ENCODE peak calls at places on chromosomes 3 and 15, in eight cellular contexts. U is effector memory CD4-positive, alpha-beta T cell; K is cardiac muscle cell; H is CD8-positive, alpha-beta memory T cell; Q is GM12878; J is fibroblast of lung; W is HCT116; S is spleen. C is an unnamed sample.

GRCh38 chr3:94036909-94037507 is 8.6 kb upstream of the STX19 start:
- DNase-seq in U (no peak), K (no peak), H (no peak), Q (no peak), J (peak; percentile 39), W (peak; percentile 35), S (no peak), C (peak; percentile 34)

GRCh38 chr3:133987933-133988484 is 41.7 kb downstream of the SLCO2A1 start:
- DNase-seq in U (no peak), K (no peak), H (no peak), Q (no peak), J (no peak), W (no peak), S (no peak), C (peak; percentile 22)

GRCh38 chr3:179768080-179768479 is 115.2 kb downstream of the USP13 start:
- DNase-seq in U (no peak), K (peak; percentile 51), H (no peak), Q (no peak), J (peak; percentile 73), W (no peak), S (no peak), C (peak; percentile 23)

GRCh38 chr3:55459838-55460237 is 27.3 kb downstream of the WNT5A start:
- DNase-seq in U (no peak), K (no peak), H (no peak), Q (no peak), J (no peak), W (no peak), S (no peak), C (no peak)

GRCh38 chr15:29270169-29270955 is 740 bp upstream of the NSMCE3 start:
- DNase-seq in U (peak; percentile 12), K (no peak), H (peak; percentile 79), Q (peak; percentile 67), J (peak; percentile 59), W (no peak), S (no peak), C (peak; percentile 15)

GRCh38 chr3:189419022-189419421 is 212.2 kb upstream of the TP63 start:
- DNase-seq in U (no peak), K (no peak), H (no peak), Q (no peak), J (peak; percentile 47), W (no peak), S (no peak), C (no peak)

GRCh38 chr15:95304116-95304873 is 1026.2 kb upstream of the NR2F2 start:
- DNase-seq in U (no peak), K (peak; percentile 22), H (no peak), Q (no peak), J (peak; percentile 96), W (no peak), S (no peak), C (no peak)

GRCh38 chr3:102595057-102595456 is 160.2 kb downstream of the ZPLD1 start:
- DNase-seq in U (no peak), K (no peak), H (no peak), Q (no peak), J (no peak), W (no peak), S (no peak), C (no peak)

GRCh38 chr15:72306211-72306785 is 13.7 kb downstream of the CELF6 start:
- DNase-seq in U (peak; percentile 29), K (no peak), H (peak; percentile 50), Q (no peak), J (peak; percentile 64), W (no peak), S (no peak), C (no peak)

GRCh38 chr3:146221276-146221675 is 29.6 kb downstream of the PLSCR4 start:
- DNase-seq in U (no peak), K (no peak), H (no peak), Q (no peak), J (peak; percentile 30), W (no peak), S (no peak), C (no peak)

GRCh38 chr3:155435821-155436220 is 142.3 kb upstream of the STRIT1 start:
- DNase-seq in U (no peak), K (no peak), H (no peak), Q (no peak), J (no peak), W (no peak), S (no peak), C (no peak)

GRCh38 chr3:46381662-46382061 is 10.9 kb downstream of the CCR5 start:
- DNase-seq in U (no peak), K (no peak), H (no peak), Q (no peak), J (no peak), W (no peak), S (no peak), C (no peak)

GRCh38 chr3:157282261-157283191 is 122.6 kb upstream of the CCNL1 start:
- DNase-seq in U (no peak), K (no peak), H (no peak), Q (no peak), J (peak; percentile 95), W (no peak), S (no peak), C (no peak)

GRCh38 chr3:196055683-196056270 is 26.1 kb downstream of the TFRC start:
- DNase-seq in U (no peak), K (no peak), H (no peak), Q (no peak), J (peak; percentile 39), W (no peak), S (no peak), C (peak; percentile 39)

GRCh38 chr3:175940243-175940642 is 1081.1 kb downstream of the NAALADL2 start:
- DNase-seq in U (no peak), K (no peak), H (no peak), Q (no peak), J (no peak), W (no peak), S (no peak), C (no peak)

DNA sequence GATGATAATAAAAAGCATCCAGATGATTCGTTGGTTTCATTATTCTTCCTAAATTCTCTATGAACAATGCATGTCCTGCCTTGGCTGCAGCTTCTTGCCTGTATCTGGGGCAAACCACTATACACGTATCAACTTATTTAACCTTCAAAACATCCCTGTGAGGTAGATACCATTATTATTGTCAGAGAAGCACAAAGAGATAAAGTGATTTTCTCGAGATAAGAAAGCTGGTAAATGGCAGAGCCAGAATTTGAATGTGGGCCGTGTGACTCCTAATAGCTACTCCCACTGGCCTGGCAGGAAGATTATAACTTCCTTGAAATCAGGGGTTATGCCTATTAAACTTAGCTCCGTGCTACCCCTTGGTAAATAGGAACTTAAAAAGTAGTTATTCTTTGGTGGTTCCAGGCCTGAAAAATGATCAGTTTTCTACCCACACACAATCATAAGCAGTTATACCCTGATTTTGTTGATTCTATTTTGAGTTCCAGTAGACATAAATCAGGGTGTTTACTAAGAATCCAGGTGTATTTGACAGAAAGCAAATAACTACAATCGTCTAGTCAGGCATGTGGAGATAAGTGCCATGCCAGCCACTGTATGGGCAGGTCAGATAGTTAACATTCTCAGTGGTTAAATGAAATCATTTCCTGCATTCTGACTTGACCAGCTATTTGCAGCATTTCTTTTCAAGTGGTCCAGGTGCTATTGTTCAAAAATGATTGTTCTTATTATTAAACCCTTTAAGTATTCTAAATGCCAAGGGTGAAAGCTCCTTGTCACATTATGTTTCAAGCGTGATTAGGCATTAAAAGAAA is 99.2 kb upstream of the LRRN1 start:
- DNase-seq in U (no peak), K (no peak), H (no peak), Q (no peak), J (no peak), W (no peak), S (no peak), C (no peak)
- H3K27ac ChIP-seq in U (no peak overlapping the region), K (no peak overlapping the region), H (no peak overlapping the region), Q (no peak overlapping the region), J (no peak overlapping the region), W (no peak overlapping the region), S (no peak overlapping the region), C (no peak overlapping the region)

GRCh38 chr3:99186016-99186415 is 284.5 kb upstream of the DCBLD2 start:
- DNase-seq in U (no peak), K (no peak), H (no peak), Q (no peak), J (no peak), W (no peak), S (no peak), C (no peak)
- H3K4me1 ChIP-seq in U (no peaks in the 10 kb centered on the region), K (no peaks in the 10 kb centered on the region), H (no peaks in the 10 kb centered on the region), Q (no peaks in the 10 kb centered on the region), J (no peaks in the 10 kb centered on the region), W (no peaks in the 10 kb centered on the region), S (no peaks in the 10 kb centered on the region), C (no peaks in the 10 kb centered on the region)

GRCh38 chr15:39587291-39587909 is 6.5 kb downstream of the THBS1 start:
- DNase-seq in U (no peak), K (no peak), H (no peak), Q (no peak), J (peak; percentile 23), W (no peak), S (no peak), C (no peak)

GRCh38 chr15:39586387-39587171 is 5.7 kb downstream of the THBS1 start:
- DNase-seq in U (no peak), K (no peak), H (no peak), Q (no peak), J (peak; percentile 70), W (no peak), S (no peak), C (no peak)

GRCh38 chr15:39588531-39589192 is 7.8 kb downstream of the THBS1 start:
- DNase-seq in U (no peak), K (no peak), H (no peak), Q (no peak), J (peak; percentile 25), W (no peak), S (no peak), C (no peak)

GRCh38 chr15:39589193-39589814 is 8.4 kb downstream of the THBS1 start:
- DNase-seq in U (no peak), K (no peak), H (no peak), Q (no peak), J (peak; percentile 8), W (no peak), S (no peak), C (no peak)

GRCh38 chr15:39587910-39588530 is 7.1 kb downstream of the THBS1 start:
- DNase-seq in U (no peak), K (no peak), H (no peak), Q (no peak), J (peak; percentile 29), W (no peak), S (no peak), C (no peak)
- H3K4me3 ChIP-seq in U (no peak overlapping the region), K (no peak overlapping the region), H (no peak overlapping the region), Q (no peak overlapping the region), J (no peak overlapping the region), W (no peak overlapping the region), S (no peak overlapping the region), C (no peak overlapping the region)

GRCh38 chr3:10198226-10198625 is 33.5 kb downstream of the IRAK2 start:
- DNase-seq in U (no peak), K (no peak), H (no peak), Q (no peak), J (no peak), W (no peak), S (no peak), C (no peak)

GRCh38 chr3:10198761-10199688 is 34.3 kb downstream of the IRAK2 start:
- DNase-seq in U (peak; percentile 70), K (no peak), H (peak; percentile 55), Q (peak; percentile 80), J (peak; percentile 33), W (no peak), S (peak; percentile 84), C (peak; percentile 64)

GRCh38 chr3:10194328-10195071 is 29.8 kb downstream of the IRAK2 start:
- DNase-seq in U (peak; percentile 48), K (peak; percentile 41), H (peak; percentile 79), Q (peak; percentile 74), J (no peak), W (no peak), S (peak; percentile 83), C (no peak)

GRCh38 chr3:10195692-10196091 is 31.0 kb downstream of the IRAK2 start:
- DNase-seq in U (no peak), K (no peak), H (no peak), Q (no peak), J (no peak), W (no peak), S (peak; percentile 79), C (no peak)

GRCh38 chr3:10196389-10197052 is 31.8 kb downstream of the IRAK2 start:
- DNase-seq in U (no peak), K (no peak), H (no peak), Q (peak; percentile 40), J (peak; percentile 65), W (no peak), S (no peak), C (no peak)
- H3K27ac ChIP-seq in U (peak overlapping the region; percentile 89), K (no peak overlapping the region), H (peak overlapping the region; percentile 4), Q (peak overlapping the region; percentile 77), J (no peak overlapping the region), W (no peak overlapping the region), S (peak overlapping the region; percentile 86), C (no peak overlapping the region)